ENCODE peak calls at places on chromosomes 13 and 19, in six cellular contexts. T, I, R, O, E and D are unnamed samples.

GRCh38 chr19:48373567-48373966 is 9.4 kb downstream of the SYNGR4 start:
- DNase-seq in T (no peak), I (no peak), R (no peak), O (no peak), E (no peak), D (no peak)

GRCh38 chr13:98299243-98299953 is 122.3 kb upstream of the RNF113B start:
- DNase-seq in T (no peak), I (no peak), R (no peak), O (no peak), E (no peak), D (no peak)

GRCh38 chr19:47315125-47315821 is 5.6 kb downstream of the C5AR1 start:
- DNase-seq in T (no peak), I (no peak), R (peak), O (no peak), E (peak), D (no peak)

GRCh38 chr19:4376245-4376990 is 23.9 kb downstream of the SH3GL1 start:
- DNase-seq in T (no peak), I (no peak), R (no peak), O (no peak), E (no peak), D (no peak)

GRCh38 chr19:55463583-55464031 is 944 bp downstream of the C19orf85 start:
- DNase-seq in T (no peak), I (no peak), R (no peak), O (no peak), E (no peak), D (no peak)

GRCh38 chr13:20326809-20327208 is 94.7 kb upstream of the GJB6 start:
- DNase-seq in T (no peak), I (no peak), R (no peak), O (no peak), E (no peak), D (no peak)

GRCh38 chr19:29526730-29527499 is 1.1 kb downstream of the VSTM2B start:
- DNase-seq in T (no peak), I (no peak), R (peak), O (no peak), E (no peak), D (no peak)

GRCh38 chr13:97724450-97724849 is 229.0 kb upstream of the IPO5 start:
- DNase-seq in T (no peak), I (no peak), R (no peak), O (no peak), E (no peak), D (no peak)

GRCh38 chr19:46426506-46427162 is 2.1 kb downstream of the PNMA8C start:
- DNase-seq in T (no peak), I (no peak), R (peak), O (peak), E (peak), D (no peak)

GRCh38 chr19:53102186-53102585 is 1.0 kb downstream of the ZNF160 start:
- DNase-seq in T (no peak), I (no peak), R (no peak), O (no peak), E (no peak), D (no peak)

GRCh38 chr19:21022996-21023395 is 2.5 kb downstream of the ZNF430 start:
- DNase-seq in T (no peak), I (no peak), R (no peak), O (no peak), E (no peak), D (no peak)